ENCODE peak calls at places on chromosomes 3 and 15, in seven cellular contexts. U is mucosa of gallbladder; T is stimulated activated CD4-positive, alpha-beta T cell treated with anti-CD3 and anti-CD28 coated beads, Interleukin-12 subunit alpha, Interleukin-12 subunit beta, amount 100 ng/mL, for 4 hours; P is stimulated activated naive B cell treated with anti-CD40 and anti-IgM and Interleukin-4, amounts not matched to agents 10 μg/mL and 1 μg/mL and 100 μg/mL, for 72 hours; K is caudate nucleus; G is iris pigment epithelial cell; A is tibial artery. V is an unnamed sample.

GRCh38 chr3:123637131-123637530 is 52.3 kb upstream of the HACD2 start:
- DNase-seq in A (peak), U (no peak), P (no peak), G (no peak), K (no peak), T (no peak), V (no peak)

GRCh38 chr15:26433818-26434217 is 339.0 kb downstream of the GABRB3 start:
- DNase-seq in T (no peak), A (no peak), U (no peak), K (no peak), P (no peak), G (no peak), V (no peak)

GRCh38 chr3:61414456-61414855 is 146.9 kb upstream of the PTPRG start:
- DNase-seq in A (no peak), T (no peak), U (no peak), G (no peak), K (no peak), P (no peak), V (no peak)

GRCh38 chr3:171811059-171811912 is 1.0 kb upstream of the PLD1 start:
- DNase-seq in G (peak), P (no peak), K (no peak), U (no peak), A (peak), T (no peak), V (no peak)

GRCh38 chr15:31390029-31390428 is 63.4 kb downstream of the KLF13 start:
- DNase-seq in K (no peak), U (no peak), A (no peak), G (no peak), P (no peak), T (no peak), V (no peak)

GRCh38 chr15:88904257-88904807 is 8.8 kb downstream of the MFGE8 start:
- DNase-seq in K (no peak), U (no peak), P (no peak), T (no peak), G (no peak), A (no peak), V (no peak)

GRCh38 chr3:29245441-29245840 is 35.4 kb upstream of the RBMS3 start:
- DNase-seq in K (no peak), P (no peak), U (no peak), A (no peak), G (peak), T (no peak), V (no peak)

GRCh38 chr3:72288955-72289707 is 504.2 kb upstream of the PROK2 start:
- DNase-seq in U (peak), T (no peak), P (no peak), K (peak), A (peak), G (peak), V (peak)

GRCh38 chr3:81716870-81717509 is 44.5 kb downstream of the GBE1 start:
- DNase-seq in T (no peak), P (no peak), G (peak), U (peak), A (no peak), K (no peak), V (no peak)

GRCh38 chr15:48748535-48748934 is 62.3 kb downstream of the CEP152 start:
- DNase-seq in U (no peak), K (no peak), P (no peak), G (peak), A (no peak), T (no peak), V (no peak)

GRCh38 chr3:110799236-110799635 is 272.4 kb upstream of the NECTIN3 start:
- DNase-seq in A (no peak), U (no peak), G (peak), K (no peak), T (no peak), P (no peak), V (no peak)

GRCh38 chr3:8776406-8776805 is 7.0 kb upstream of the OXTR start:
- DNase-seq in P (no peak), A (no peak), T (no peak), K (no peak), U (no peak), G (peak), V (no peak)